ENCODE peak calls at places on chromosome 12, in eight cellular contexts. C is endothelial cell of umbilical vein, Z is thoracic aorta, X is IMR-90, P is pancreas, J is right lobe of liver, O is mesendoderm, D is breast epithelium. W is an unnamed sample. For H3K36me3, the result is how much of the 10 kb centered on the place peaks cover.

GRCh38 chr12:120462099-120462640 is 7.4 kb downstream of the SRSF9 start:
- DNase-seq in C (no peak), Z (no peak), X (no peak), P (no peak), J (no peak), O (no peak), D (no peak), W (no peak)

GRCh38 chr12:116376354-116377193 is 99.1 kb upstream of the MED13L start:
- DNase-seq in C (peak), Z (no peak), X (peak), P (no peak), J (peak), O (peak), D (no peak), W (no peak)

GRCh38 chr12:105983622-105984325 is 155.0 kb downstream of the NUAK1 start:
- DNase-seq in C (no peak), Z (no peak), X (peak), P (no peak), J (no peak), O (no peak), D (no peak), W (no peak)

GRCh38 chr12:133130808-133131128 is 341 bp downstream of the ZNF10 start:
- DNase-seq in C (no peak), Z (no peak), X (no peak), P (peak), J (peak), O (no peak), D (peak), W (no peak)

GRCh38 chr12:117994551-117995438 is 21.7 kb upstream of the RFC5 start:
- DNase-seq in C (no peak), Z (no peak), X (no peak), P (no peak), J (no peak), O (no peak), D (no peak), W (no peak)

GRCh38 chr12:38921025-38921677 is 15.8 kb upstream of the CPNE8 start:
- DNase-seq in C (peak), Z (no peak), X (no peak), P (peak), J (peak), O (peak), D (no peak), W (no peak)

GRCh38 chr12:26978801-26979200 is 35.4 kb downstream of the TM7SF3 start:
- DNase-seq in C (no peak), Z (no peak), X (no peak), P (no peak), J (no peak), O (no peak), D (no peak), W (no peak)

GRCh38 chr12:12333980-12334709 is 15.9 kb downstream of the MANSC1 start:
- DNase-seq in C (peak), Z (no peak), X (peak), P (peak), J (peak), O (peak), D (no peak), W (peak)

GRCh38 chr12:44873898-44874297 is 2.2 kb downstream of the NELL2 start:
- DNase-seq in C (no peak), Z (no peak), X (peak), P (no peak), J (no peak), O (peak), D (no peak), W (no peak)

GRCh38 chr12:57740656-57741412 is 2.3 kb upstream of the AGAP2 start:
- DNase-seq in C (peak), Z (no peak), X (no peak), P (no peak), J (no peak), O (peak), D (no peak), W (peak)

GRCh38 chr12:58787021-58787760 is 133.1 kb downstream of the LRIG3 start:
- DNase-seq in C (no peak), Z (no peak), X (no peak), P (no peak), J (no peak), O (no peak), D (no peak), W (no peak)

GRCh38 chr12:16189849-16190248 is 87.6 kb downstream of the SLC15A5 start:
- DNase-seq in C (peak), Z (no peak), X (peak), P (no peak), J (no peak), O (no peak), D (no peak), W (no peak)

GRCh38 chr12:60070541-60070940 is 474.7 kb downstream of the SLC16A7 start:
- DNase-seq in C (peak), Z (no peak), X (peak), P (no peak), J (no peak), O (no peak), D (no peak), W (no peak)

GRCh38 chr12:111398530-111398929 is 7.2 kb upstream of the SH2B3 start:
- DNase-seq in C (peak), Z (no peak), X (no peak), P (no peak), J (no peak), O (no peak), D (no peak), W (no peak)

GRCh38 chr12:64583395-64584172 is 26.7 kb upstream of the RASSF3 start:
- DNase-seq in C (peak), Z (no peak), X (peak), P (no peak), J (no peak), O (no peak), D (no peak), W (no peak)

GRCh38 chr12:2051700-2052625 is 824 bp upstream of the CACNA1C start:
- DNase-seq in C (no peak), Z (no peak), X (no peak), P (no peak), J (no peak), O (no peak), D (no peak), W (no peak)

GRCh38 chr12:107759410-107759809 is 1.5 kb downstream of the PRDM4 start:
- DNase-seq in C (peak), Z (no peak), X (peak), P (no peak), J (no peak), O (peak), D (no peak), W (no peak)

GRCh38 chr12:29200586-29200985 is 51.5 kb downstream of the FAR2 start:
- DNase-seq in C (no peak), Z (no peak), X (no peak), P (no peak), J (no peak), O (no peak), D (no peak), W (no peak)

GRCh38 chr12:78210894-78211302 is 380.2 kb downstream of the NAV3 start:
- DNase-seq in C (peak), Z (no peak), X (peak), P (no peak), J (no peak), O (no peak), D (no peak), W (no peak)

GRCh38 chr12:106296179-106296877 is 6.2 kb upstream of the TCP11L2 start:
- DNase-seq in C (no peak), Z (no peak), X (peak), P (no peak), J (no peak), O (no peak), D (no peak), W (no peak)

GRCh38 chr12:124573839-124574786 is 6.7 kb upstream of the NCOR2 start:
- DNase-seq in C (no peak), Z (no peak), X (no peak), P (no peak), J (no peak), O (no peak), D (no peak), W (no peak)

GRCh38 chr12:104596128-104596799 is 139.5 kb downstream of the CHST11 start:
- DNase-seq in C (no peak), Z (peak), X (peak), P (no peak), J (no peak), O (no peak), D (no peak), W (no peak)

GRCh38 chr12:82896979-82897378 is 210.3 kb downstream of the TMTC2 start:
- DNase-seq in C (peak), Z (no peak), X (peak), P (peak), J (no peak), O (no peak), D (no peak), W (no peak)

GRCh38 chr12:108052260-108052659 is 76.8 kb upstream of the WSCD2 start:
- DNase-seq in C (no peak), Z (no peak), X (no peak), P (no peak), J (no peak), O (no peak), D (no peak), W (peak)

GRCh38 chr12:63151898-63152700 is 1.1 kb upstream of the AVPR1A start:
- DNase-seq in C (peak), Z (no peak), X (peak), P (no peak), J (peak), O (peak), D (no peak), W (no peak)

GRCh38 chr12:1575799-1576401 is 18.5 kb downstream of the FBXL14 start:
- DNase-seq in C (no peak), Z (no peak), X (peak), P (no peak), J (no peak), O (no peak), D (no peak), W (no peak)

GRCh38 chr12:105748806-105749600 is 389.8 kb downstream of the NUAK1 start:
- DNase-seq in C (peak), Z (peak), X (peak), P (no peak), J (peak), O (no peak), D (peak), W (no peak)

GRCh38 chr12:57952766-57953165 is 11.4 kb downstream of the ATP23 start:
- DNase-seq in C (no peak), Z (no peak), X (no peak), P (no peak), J (no peak), O (no peak), D (no peak), W (no peak)

GRCh38 chr12:66279127-66279712 is 23.1 kb upstream of the HELB start:
- DNase-seq in C (peak), Z (no peak), X (peak), P (no peak), J (no peak), O (peak), D (no peak), W (peak)

GRCh38 chr12:16939871-16940306 is 333.9 kb upstream of the LMO3 start:
- DNase-seq in C (peak), Z (no peak), X (peak), P (peak), J (no peak), O (peak), D (no peak), W (no peak)

GRCh38 chr12:132837693-132838463 is 9.2 kb upstream of the GOLGA3 start:
- DNase-seq in C (no peak), Z (no peak), X (no peak), P (no peak), J (no peak), O (no peak), D (no peak), W (no peak)

GRCh38 chr12:42961395-42961794 is 371.8 kb upstream of the PRICKLE1 start:
- DNase-seq in C (peak), Z (no peak), X (peak), P (no peak), J (no peak), O (peak), D (no peak), W (no peak)

GRCh38 chr12:121830134-121830533 is 26.3 kb downstream of the SETD1B start:
- DNase-seq in C (no peak), Z (no peak), X (no peak), P (no peak), J (no peak), O (no peak), D (no peak), W (no peak)
- H3K36me3 ChIP-seq in C (under half), Z (half or more), X (half or more), P (under half), J (under half), O (under half), D (under half), W (half or more)

GRCh38 chr12:23359975-23360638 is 589.4 kb downstream of the SOX5 start:
- DNase-seq in C (no peak), Z (no peak), X (no peak), P (no peak), J (no peak), O (no peak), D (no peak), W (no peak)
- H3K27ac ChIP-seq in C (no peak), Z (peak), X (no peak), P (no peak), J (no peak), O (no peak), D (no peak), W (no peak)

GRCh38 chr12:123474493-123475255 is 16.7 kb downstream of the SNRNP35 start:
- DNase-seq in C (no peak), Z (no peak), X (no peak), P (no peak), J (no peak), O (no peak), D (no peak), W (no peak)

GRCh38 chr12:123471374-123472068 is 13.6 kb downstream of the SNRNP35 start:
- DNase-seq in C (no peak), Z (no peak), X (peak), P (no peak), J (no peak), O (no peak), D (no peak), W (no peak)

GRCh38 chr12:123469978-123470377 is 12.0 kb downstream of the SNRNP35 start:
- DNase-seq in C (no peak), Z (no peak), X (no peak), P (no peak), J (no peak), O (no peak), D (no peak), W (no peak)

GRCh38 chr12:123475256-123475703 is 17.3 kb downstream of the SNRNP35 start:
- DNase-seq in C (no peak), Z (no peak), X (no peak), P (no peak), J (no peak), O (no peak), D (no peak), W (no peak)

GRCh38 chr12:123472438-123472849 is 14.5 kb downstream of the SNRNP35 start:
- DNase-seq in C (no peak), Z (no peak), X (no peak), P (no peak), J (no peak), O (no peak), D (no peak), W (no peak)
- H3K4me3 ChIP-seq in C (no peak), Z (no peak), X (no peak), P (no peak), J (no peak), O (no peak), D (no peak), W (no peak)

GRCh38 chr12:109244043-109244442 is 65.0 kb downstream of the FOXN4 start:
- DNase-seq in C (peak), Z (no peak), X (no peak), P (no peak), J (no peak), O (no peak), D (no peak), W (no peak)
- H3K36me3 ChIP-seq in C (under half), Z (half or more), X (under half), P (half or more), J (under half), O (under half), D (under half), W (under half)

DNA sequence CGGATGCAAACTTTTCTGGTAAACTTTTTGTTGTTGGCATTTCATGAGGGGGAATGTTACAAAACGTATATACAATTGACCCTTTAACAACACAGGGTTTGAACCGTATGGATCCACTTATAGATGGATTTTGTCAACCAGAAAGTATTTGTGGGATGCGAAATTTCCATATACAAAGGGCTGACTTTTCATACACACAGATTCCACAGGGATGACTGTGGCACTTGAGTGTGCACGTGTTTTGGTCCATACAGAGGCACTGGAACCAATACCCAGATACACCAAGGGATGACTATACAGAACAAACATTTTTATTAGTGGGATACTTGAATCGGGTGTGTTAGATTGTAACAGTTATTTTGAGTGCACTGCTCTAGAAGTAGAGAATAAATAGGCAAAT is 29.8 kb upstream of the CCT2 start:
- DNase-seq in C (no peak), Z (no peak), X (peak), P (no peak), J (no peak), O (no peak), D (no peak), W (no peak)
- H3K27ac ChIP-seq in C (no peak), Z (no peak), X (peak), P (no peak), J (no peak), O (no peak), D (no peak), W (no peak)

DNA sequence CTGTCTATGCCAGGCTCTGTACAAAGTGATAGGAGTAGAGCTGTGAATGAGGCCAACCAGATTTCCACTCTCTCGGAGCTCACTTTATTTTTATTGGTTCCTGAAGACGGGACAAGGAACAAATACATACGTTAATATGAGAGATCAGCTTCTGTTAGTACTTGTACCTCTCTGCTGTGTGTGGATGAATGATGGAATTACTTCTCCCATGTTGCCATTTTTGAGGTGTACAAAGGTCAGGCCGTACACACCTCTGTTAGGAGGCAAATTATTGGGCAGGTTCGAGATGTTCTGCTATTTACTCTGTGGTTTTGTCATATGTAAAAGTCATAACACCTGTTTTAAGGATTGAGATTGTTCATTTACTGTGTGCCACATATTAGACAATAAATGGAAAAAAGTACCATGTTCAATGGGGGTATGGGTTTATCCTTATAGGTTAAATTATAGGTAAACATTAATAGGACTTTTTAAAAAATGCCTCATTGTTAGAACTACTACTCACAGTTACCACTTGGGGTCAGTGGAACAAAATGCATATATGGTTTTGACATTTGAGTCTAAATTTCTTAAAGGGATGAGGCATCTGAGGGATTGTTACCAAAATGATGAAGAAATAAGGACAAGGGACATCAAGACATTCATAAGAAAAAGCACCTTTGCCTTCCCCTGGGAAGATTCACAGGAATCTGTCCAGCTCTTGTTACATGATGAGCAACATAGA is 26.9 kb downstream of the WBP11 start:
- DNase-seq in C (no peak), Z (no peak), X (peak), P (no peak), J (no peak), O (no peak), D (no peak), W (no peak)
- H3K4me3 ChIP-seq in C (peak), Z (peak), X (no peak), P (peak), J (no peak), O (no peak), D (peak), W (no peak)

GRCh38 chr12:96025518-96025917 is 9.9 kb downstream of the LTA4H start:
- DNase-seq in C (no peak), Z (no peak), X (no peak), P (no peak), J (no peak), O (no peak), D (no peak), W (no peak)
- H3K36me3 ChIP-seq in C (under half), Z (under half), X (under half), P (under half), J (under half), O (under half), D (under half), W (half or more)

W was measured in effector memory CD4-positive, alpha-beta T cell.